ENCODE peak calls at places on chromosome 1, in eight cellular contexts. H, X, G, A, Y, I, K and F are unnamed samples.

GRCh38 chr1:244346972-244347618 is 104.6 kb downstream of the ADSS2 start:
- DNase-seq in H (no peak), X (no peak), G (no peak), A (no peak), Y (no peak), I (no peak), K (no peak), F (no peak)

GRCh38 chr1:111631502-111631901 is 11.9 kb downstream of the RAP1A start:
- DNase-seq in H (no peak), X (no peak), G (no peak), A (no peak), Y (no peak), I (no peak), K (no peak), F (no peak)

GRCh38 chr1:217369271-217369981 is 261.5 kb downstream of the GPATCH2 start:
- DNase-seq in H (no peak), X (no peak), G (no peak), A (no peak), Y (no peak), I (no peak), K (no peak), F (no peak)

GRCh38 chr1:85447000-85447943 is 17.7 kb downstream of the DDAH1 start:
- DNase-seq in H (no peak), X (no peak), G (no peak), A (no peak), Y (no peak), I (no peak), K (no peak), F (no peak)

GRCh38 chr1:215665212-215665611 is 98.1 kb downstream of the KCTD3 start:
- DNase-seq in H (no peak), X (no peak), G (no peak), A (no peak), Y (no peak), I (no peak), K (no peak), F (no peak)

GRCh38 chr1:203188686-203189232 is 2.3 kb upstream of the CHI3L1 start:
- DNase-seq in H (no peak), X (no peak), G (no peak), A (no peak), Y (no peak), I (no peak), K (no peak), F (no peak)

GRCh38 chr1:66283583-66284041 is 250.3 kb upstream of the SGIP1 start:
- DNase-seq in H (no peak), X (no peak), G (no peak), A (no peak), Y (no peak), I (no peak), K (no peak), F (no peak)

GRCh38 chr1:222346955-222347354 is 200.9 kb downstream of the HHIPL2 start:
- DNase-seq in H (no peak), X (no peak), G (no peak), A (no peak), Y (no peak), I (no peak), K (no peak), F (no peak)

GRCh38 chr1:51920130-51920529 is 41.6 kb upstream of the NRDC start:
- DNase-seq in H (no peak), X (no peak), G (no peak), A (no peak), Y (no peak), I (no peak), K (no peak), F (no peak)

GRCh38 chr1:31460027-31460426 is 47.0 kb downstream of the SERINC2 start:
- DNase-seq in H (no peak), X (no peak), G (no peak), A (no peak), Y (peak; percentile 35), I (no peak), K (no peak), F (no peak)

GRCh38 chr1:206540044-206540758 is 32.9 kb downstream of the RASSF5 start:
- DNase-seq in H (peak; percentile 94), X (no peak), G (no peak), A (peak; percentile 76), Y (no peak), I (peak; percentile 69), K (no peak), F (peak; percentile 64)

DNA sequence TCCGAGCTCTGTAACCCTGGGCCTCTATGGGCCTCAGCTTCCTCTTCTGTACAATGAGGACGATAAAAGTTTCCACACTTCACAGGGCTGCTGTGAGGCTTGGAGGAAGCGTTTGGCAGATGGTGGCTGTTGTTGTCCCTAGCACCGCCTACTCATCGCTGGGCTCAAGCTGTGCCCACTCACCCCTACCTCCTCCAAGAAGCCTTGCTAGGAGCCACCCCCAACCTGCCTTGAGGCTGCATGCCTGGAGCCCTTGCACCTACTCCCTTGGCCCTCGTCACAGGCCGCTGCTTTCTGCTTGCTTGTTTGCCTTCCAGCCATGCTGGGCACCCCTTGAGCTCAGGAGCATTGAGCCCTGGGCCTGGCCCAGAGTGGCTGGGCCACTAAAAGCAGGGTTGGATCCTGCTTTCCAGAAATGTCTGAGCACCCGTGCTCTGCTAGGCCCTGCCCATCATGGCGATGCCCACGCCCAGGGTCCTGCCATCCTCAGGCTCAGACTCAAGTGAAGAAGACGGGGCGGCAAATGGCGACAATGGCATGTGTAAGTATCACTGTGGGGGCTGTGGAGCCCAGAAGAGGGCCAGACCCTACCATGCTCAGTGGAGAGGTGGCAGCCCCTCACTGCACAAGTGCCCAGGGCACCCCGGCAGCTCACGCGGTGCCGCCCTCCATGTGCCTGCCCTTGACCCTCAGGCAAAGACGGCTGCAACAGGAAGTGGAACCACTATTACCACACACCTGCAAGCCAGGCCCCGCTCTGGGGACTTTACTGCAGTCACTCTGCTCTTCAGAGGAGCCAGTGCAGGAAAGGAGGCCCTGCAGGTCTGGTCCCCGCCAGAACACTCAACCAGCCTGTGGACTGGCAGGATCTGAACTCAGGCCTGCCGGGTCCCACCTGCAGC is 9.5 kb downstream of the SH3BGRL3 start:
- DNase-seq in H (peak; percentile 46), X (no peak), G (no peak), A (peak; percentile 65), Y (no peak), I (peak; percentile 96), K (peak; percentile 97), F (no peak)
- TF ChIP-seq POLR2AphosphoS5 in H (no peak), X (no peak), G (no peak), A (no peak), Y (no peak), I (peak; percentile 79), K (peak; percentile 64), F (no peak)

GRCh38 chr1:81801834-81802531 is 1.2 kb downstream of the ADGRL2 start:
- DNase-seq in H (peak; percentile 39), X (peak; percentile 60), G (no peak), A (no peak), Y (no peak), I (no peak), K (no peak), F (no peak)
- H3K4me3 ChIP-seq in H (peak overlapping the region; percentile 81), X (peak overlapping the region; percentile 91), G (no peak overlapping the region), A (peak overlapping the region; percentile 65), Y (no peak overlapping the region), I (peak overlapping the region; percentile 47), K (peak overlapping the region; percentile 39), F (peak overlapping the region; percentile 80)

GRCh38 chr1:45617618-45618017 is 6.2 kb downstream of the CCDC17 start:
- DNase-seq in H (no peak), X (no peak), G (no peak), A (no peak), Y (no peak), I (no peak), K (no peak), F (no peak)
- TF ChIP-seq POLR2AphosphoS5 in H (no peak), X (peak; percentile 21), G (no peak), A (no peak), Y (no peak), I (no peak), K (no peak), F (no peak)

DNA sequence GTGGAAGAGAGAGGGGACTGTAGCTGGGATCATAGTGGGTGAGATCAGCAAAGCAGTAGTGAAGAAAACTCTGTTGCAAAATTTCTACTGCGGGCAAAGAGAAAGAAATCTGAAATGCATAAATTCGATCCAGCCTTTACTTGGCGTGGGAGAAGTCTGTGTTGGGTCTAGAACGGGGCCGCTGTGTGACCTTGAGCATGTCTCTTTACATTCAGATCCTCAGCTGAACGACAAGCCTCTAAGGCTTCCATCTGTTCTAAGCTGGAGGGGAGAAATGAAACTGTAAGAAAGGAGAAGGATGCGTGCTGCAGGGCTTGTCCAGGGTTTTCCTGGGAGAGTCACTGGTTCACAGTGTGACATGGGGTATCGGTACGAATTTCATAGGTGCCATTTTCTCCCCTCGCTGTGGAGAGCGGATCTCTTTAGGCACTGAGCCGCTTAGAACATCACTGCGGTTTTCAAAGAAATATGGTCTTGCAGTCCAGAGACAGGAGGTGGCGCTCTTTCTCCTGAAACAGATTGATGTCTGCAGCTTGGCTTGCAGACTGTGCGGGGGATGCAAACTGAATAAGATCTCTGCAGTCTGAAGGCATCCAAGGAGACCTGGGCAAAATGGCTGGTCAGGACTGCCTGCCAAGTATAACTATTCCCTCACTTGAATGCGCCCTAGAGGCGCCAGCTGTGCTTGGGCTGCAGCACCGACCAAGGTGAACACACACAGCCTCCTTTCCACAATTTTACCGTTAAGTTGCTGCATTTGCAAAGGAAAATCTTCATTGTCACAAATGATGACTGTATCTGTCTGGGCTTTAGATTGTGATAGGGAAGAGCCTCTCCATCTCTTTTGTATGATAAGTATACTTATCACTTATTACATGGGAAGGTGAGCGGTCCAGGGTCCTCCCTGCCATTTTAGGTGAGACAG is 104.1 kb downstream of the XCL2 start:
- DNase-seq in H (peak; percentile 75), X (peak; percentile 72), G (peak; percentile 80), A (peak; percentile 80), Y (peak; percentile 61), I (no peak), K (peak; percentile 63), F (no peak)
- H3K4me3 ChIP-seq in H (peak overlapping the region; percentile 8), X (peak overlapping the region; percentile 38), G (peak overlapping the region; percentile 50), A (no peak overlapping the region), Y (no peak overlapping the region), I (no peak overlapping the region), K (peak overlapping the region; percentile 15), F (peak overlapping the region; percentile 34)

GRCh38 chr1:153750026-153750995 is 22.5 kb downstream of the INTS3 start:
- DNase-seq in H (no peak), X (no peak), G (no peak), A (no peak), Y (peak; percentile 56), I (no peak), K (no peak), F (no peak)

GRCh38 chr1:153752561-153753195 is 22.5 kb upstream of the SLC27A3 start:
- DNase-seq in H (no peak), X (no peak), G (no peak), A (no peak), Y (no peak), I (peak; percentile 18), K (no peak), F (no peak)

GRCh38 chr1:153752072-153752471 is 23.1 kb upstream of the SLC27A3 start:
- DNase-seq in H (no peak), X (no peak), G (no peak), A (no peak), Y (no peak), I (no peak), K (no peak), F (no peak)

GRCh38 chr1:153748903-153749302 is 21.1 kb downstream of the INTS3 start:
- DNase-seq in H (no peak), X (no peak), G (no peak), A (no peak), Y (no peak), I (no peak), K (no peak), F (no peak)

GRCh38 chr1:153749408-153750005 is 21.7 kb downstream of the INTS3 start:
- DNase-seq in H (peak; percentile 89), X (peak; percentile 86), G (peak; percentile 45), A (peak; percentile 89), Y (peak; percentile 83), I (peak; percentile 95), K (peak; percentile 60), F (peak; percentile 80)
- TF ChIP-seq POLR2AphosphoS5 in H (peak; percentile 52), X (no peak), G (no peak), A (no peak), Y (no peak), I (peak; percentile 67), K (no peak), F (peak; percentile 85)

GRCh38 chr1:89454845-89455521 is 69.6 kb upstream of the LRRC8B start:
- DNase-seq in H (peak; percentile 52), X (peak; percentile 61), G (peak; percentile 34), A (peak; percentile 33), Y (peak; percentile 42), I (no peak), K (peak; percentile 12), F (no peak)
- H3K4me3 ChIP-seq in H (no peak overlapping the region), X (no peak overlapping the region), G (no peak overlapping the region), A (no peak overlapping the region), Y (no peak overlapping the region), I (no peak overlapping the region), K (no peak overlapping the region), F (no peak overlapping the region)